ENCODE peak calls at places on chromosome 3, in eight cellular contexts. G is NCI-H1092 treated with DMSO at 0.1 percent for 48 hours; E is kidney glomerular epithelial cell; B is hepatocyte; W is nucleus accumbens; X is NAMALWA; H is breast epithelium; O is stimulated activated CD4-positive, alpha-beta T cell treated with anti-CD3 and anti-CD28 coated beads, Interleukin-12 subunit alpha, Interleukin-12 subunit beta, amount 100 ng/mL, for 48 hours. I is an unnamed sample.

GRCh38 chr3:71725279-71725991 is at the start of gene EIF4E3:
- DNase-seq in G (no peak), E (no peak), B (peak), W (no peak), X (no peak), H (no peak), O (no peak), I (no peak)

GRCh38 chr3:72633534-72633933 is 214.7 kb downstream of the SHQ1 start:
- DNase-seq in G (no peak), E (no peak), B (no peak), W (no peak), X (no peak), H (no peak), O (no peak), I (no peak)

GRCh38 chr3:29329986-29330514 is 49.2 kb downstream of the RBMS3 start:
- DNase-seq in G (no peak), E (peak), B (no peak), W (no peak), X (no peak), H (no peak), O (no peak), I (no peak)

GRCh38 chr3:172646439-172647015 is 64.3 kb downstream of the NCEH1 start:
- DNase-seq in G (peak), E (peak), B (peak), W (no peak), X (no peak), H (no peak), O (no peak), I (no peak)

GRCh38 chr3:55939287-55939686 is 452.2 kb upstream of the WNT5A start:
- DNase-seq in G (no peak), E (no peak), B (no peak), W (no peak), X (no peak), H (no peak), O (no peak), I (no peak)

GRCh38 chr3:12780776-12781175 is 15.7 kb upstream of the CAND2 start:
- DNase-seq in G (no peak), E (no peak), B (no peak), W (no peak), X (no peak), H (no peak), O (no peak), I (no peak)

GRCh38 chr3:38834110-38834509 is 18.1 kb upstream of the SCN10A start:
- DNase-seq in G (no peak), E (peak), B (peak), W (no peak), X (no peak), H (no peak), O (peak), I (peak)

GRCh38 chr3:128502-128901 is 68.1 kb upstream of the CHL1 start:
- DNase-seq in G (no peak), E (no peak), B (no peak), W (no peak), X (no peak), H (no peak), O (no peak), I (no peak)

GRCh38 chr3:141074529-141074928 is 23.4 kb downstream of the SPSB4 start:
- DNase-seq in G (no peak), E (no peak), B (no peak), W (no peak), X (no peak), H (no peak), O (no peak), I (no peak)

GRCh38 chr3:177610677-177611654 is 413.7 kb upstream of the TBL1XR1 start:
- DNase-seq in G (peak), E (no peak), B (peak), W (no peak), X (no peak), H (no peak), O (no peak), I (no peak)

GRCh38 chr3:40876019-40876418 is 323.3 kb upstream of the CTNNB1 start:
- DNase-seq in G (no peak), E (no peak), B (no peak), W (no peak), X (no peak), H (no peak), O (no peak), I (no peak)

GRCh38 chr3:49903451-49904424 is at the start of gene MST1R:
- DNase-seq in G (no peak), E (no peak), B (peak), W (no peak), X (peak), H (peak), O (peak), I (no peak)

GRCh38 chr3:141076821-141077571 is 25.8 kb downstream of the SPSB4 start:
- DNase-seq in G (peak), E (peak), B (peak), W (no peak), X (no peak), H (no peak), O (no peak), I (no peak)

I was measured in BJ.